ENCODE peak calls at places on chromosome 13, in seven cellular contexts. One of them, this sample, is unnamed.
A peak's percentile ranks its signal among the peaks of the same experiment; 100 is the strongest.

GRCh38 chr13:110363009-110363408 is 55.9 kb downstream of the COL4A2 start:
- DNase-seq in GM13976: no peak
- DNase-seq in germinal center: no peak
- DNase-seq in EH: no peak
- DNase-seq in activated naive CD8-positive, alpha-beta T cell treated with anti-CD3 and anti-CD28 coated beads for 36 hours: no peak
- DNase-seq in heart right ventricle: no peak
- DNase-seq in ecto neural progenitor cell: no peak
- DNase-seq in this sample: no peak

GRCh38 chr13:80584785-80585184 is 243.9 kb upstream of the SPRY2 start:
- DNase-seq in GM13976: no peak
- DNase-seq in germinal center: no peak
- DNase-seq in EH: no peak
- DNase-seq in activated naive CD8-positive, alpha-beta T cell treated with anti-CD3 and anti-CD28 coated beads for 36 hours: no peak
- DNase-seq in heart right ventricle: no peak
- DNase-seq in ecto neural progenitor cell: no peak
- DNase-seq in this sample: no peak

GRCh38 chr13:87661471-87661870 is 9.7 kb upstream of the SLITRK5 start:
- DNase-seq in GM13976: no peak
- DNase-seq in germinal center: no peak
- DNase-seq in EH: no peak
- DNase-seq in activated naive CD8-positive, alpha-beta T cell treated with anti-CD3 and anti-CD28 coated beads for 36 hours: no peak
- DNase-seq in heart right ventricle: no peak
- DNase-seq in ecto neural progenitor cell: no peak
- DNase-seq in this sample: no peak

GRCh38 chr13:38530492-38530891 is 156.4 kb upstream of the FREM2 start:
- DNase-seq in GM13976: peak; percentile 7
- DNase-seq in germinal center: no peak
- DNase-seq in EH: peak; percentile 24
- DNase-seq in activated naive CD8-positive, alpha-beta T cell treated with anti-CD3 and anti-CD28 coated beads for 36 hours: no peak
- DNase-seq in heart right ventricle: no peak
- DNase-seq in ecto neural progenitor cell: no peak
- DNase-seq in this sample: peak; percentile 5

GRCh38 chr13:71979616-71980015 is 112.6 kb upstream of the DACH1 start:
- DNase-seq in GM13976: no peak
- DNase-seq in germinal center: no peak
- DNase-seq in EH: no peak
- DNase-seq in activated naive CD8-positive, alpha-beta T cell treated with anti-CD3 and anti-CD28 coated beads for 36 hours: no peak
- DNase-seq in heart right ventricle: no peak
- DNase-seq in ecto neural progenitor cell: no peak
- DNase-seq in this sample: no peak

GRCh38 chr13:105990256-105990958 is 545.1 kb downstream of the EFNB2 start:
- DNase-seq in GM13976: no peak
- DNase-seq in germinal center: no peak
- DNase-seq in EH: peak; percentile 74
- DNase-seq in activated naive CD8-positive, alpha-beta T cell treated with anti-CD3 and anti-CD28 coated beads for 36 hours: no peak
- DNase-seq in heart right ventricle: no peak
- DNase-seq in ecto neural progenitor cell: no peak
- DNase-seq in this sample: no peak

GRCh38 chr13:74444877-74445479 is 310.8 kb upstream of the KLF12 start:
- DNase-seq in GM13976: no peak
- DNase-seq in germinal center: no peak
- DNase-seq in EH: peak; percentile 17
- DNase-seq in activated naive CD8-positive, alpha-beta T cell treated with anti-CD3 and anti-CD28 coated beads for 36 hours: no peak
- DNase-seq in heart right ventricle: no peak
- DNase-seq in ecto neural progenitor cell: no peak
- DNase-seq in this sample: no peak

GRCh38 chr13:61286148-61286745 is 129.4 kb downstream of the PCDH20 start:
- DNase-seq in GM13976: no peak
- DNase-seq in germinal center: no peak
- DNase-seq in EH: no peak
- DNase-seq in activated naive CD8-positive, alpha-beta T cell treated with anti-CD3 and anti-CD28 coated beads for 36 hours: peak; percentile 1
- DNase-seq in heart right ventricle: no peak
- DNase-seq in ecto neural progenitor cell: no peak
- DNase-seq in this sample: no peak

This sample was measured in LoVo.